ENCODE peak calls at places on chromosome 17, in nine cellular contexts. R is CD4-positive, alpha-beta T cell; M is MCF 10A; B is lower lobe of right lung; V is astrocyte of the spinal cord; C is CD8-positive, alpha-beta T cell; I is neural progenitor cell; U is breast epithelium; A is endothelial cell. X is an unnamed sample.

GRCh38 chr17:63579633-63580032 is 21.1 kb upstream of the TACO1 start:
- DNase-seq in V (no peak), B (no peak), A (peak), R (no peak), U (no peak), M (no peak), I (no peak), C (no peak), X (no peak)

GRCh38 chr17:48068491-48068961 is 20.4 kb downstream of the NFE2L1 start:
- DNase-seq in A (peak), R (no peak), U (no peak), M (no peak), C (no peak), V (peak), I (no peak), B (no peak), X (no peak)

GRCh38 chr17:54117452-54117851 is 294.7 kb downstream of the KIF2B start:
- DNase-seq in M (no peak), I (no peak), V (no peak), R (no peak), A (no peak), U (no peak), B (no peak), C (no peak), X (no peak)

GRCh38 chr17:6456321-6456720 is 12.1 kb downstream of the PIMREG start:
- DNase-seq in V (no peak), I (no peak), M (no peak), B (peak), C (no peak), U (no peak), R (no peak), A (no peak), X (no peak)

GRCh38 chr17:14755002-14755401 is 454.1 kb downstream of the HS3ST3B1 start:
- DNase-seq in V (no peak), B (no peak), U (no peak), A (no peak), M (peak), I (no peak), R (no peak), C (no peak), X (no peak)

GRCh38 chr17:7223375-7223774 is 3.6 kb downstream of the ACADVL start:
- DNase-seq in A (no peak), I (no peak), C (no peak), B (no peak), U (no peak), M (no peak), R (no peak), V (no peak), X (no peak)

GRCh38 chr17:1078831-1079561 is 82.1 kb downstream of the TIMM22 start:
- DNase-seq in C (no peak), V (no peak), A (no peak), R (no peak), B (peak), M (no peak), U (no peak), I (peak), X (no peak)

GRCh38 chr17:45785373-45786193 is 1.5 kb downstream of the CRHR1 start:
- DNase-seq in I (peak), B (no peak), M (no peak), V (no peak), R (no peak), A (peak), U (no peak), C (no peak), X (no peak)

GRCh38 chr17:17693955-17694228 is 12.6 kb downstream of the RAI1 start:
- DNase-seq in R (no peak), U (no peak), B (no peak), C (no peak), A (no peak), I (peak), V (no peak), M (no peak), X (no peak)

GRCh38 chr17:850828-851759 is 68.9 kb downstream of the MRM3 start:
- DNase-seq in I (peak), B (no peak), A (no peak), M (no peak), V (peak), R (no peak), U (no peak), C (no peak), X (no peak)

GRCh38 chr17:34379876-34380275 is 16.8 kb upstream of the CCL1 start:
- DNase-seq in U (no peak), R (no peak), A (no peak), I (no peak), V (no peak), M (no peak), C (no peak), B (no peak), X (no peak)

GRCh38 chr17:43581581-43581980 is 35.4 kb upstream of the ETV4 start:
- DNase-seq in A (no peak), V (no peak), R (no peak), I (no peak), C (no peak), M (no peak), U (no peak), B (no peak), X (no peak)

GRCh38 chr17:58666858-58667267 is 25.0 kb downstream of the TEX14 start:
- DNase-seq in C (no peak), V (peak), I (no peak), U (peak), A (no peak), B (peak), R (peak), M (no peak), X (no peak)

GRCh38 chr17:29627951-29628350 is 5.2 kb upstream of the CORO6 start:
- DNase-seq in I (no peak), A (no peak), U (no peak), B (no peak), R (no peak), M (no peak), C (no peak), V (no peak), X (no peak)

GRCh38 chr17:36942031-36942599 is 4.8 kb downstream of the LHX1 start:
- DNase-seq in R (no peak), V (no peak), C (no peak), A (no peak), M (no peak), B (no peak), U (no peak), I (peak), X (no peak)

GRCh38 chr17:31579265-31579664 is 187.8 kb downstream of the RAB11FIP4 start:
- DNase-seq in R (no peak), I (no peak), A (no peak), M (peak), V (peak), U (peak), B (no peak), C (no peak), X (no peak)

GRCh38 chr17:7356072-7356549 is 1.2 kb downstream of the TMEM95 start:
- DNase-seq in C (peak), I (peak), U (peak), V (peak), B (peak), A (peak), M (peak), R (peak), X (peak)

GRCh38 chr17:61669522-61669921 is 78.5 kb upstream of the NACA2 start:
- DNase-seq in R (no peak), B (no peak), V (no peak), U (no peak), I (no peak), A (no peak), C (no peak), M (no peak), X (no peak)

GRCh38 chr17:16379654-16380053 is 1.2 kb upstream of the UBB start:
- DNase-seq in U (no peak), B (no peak), I (no peak), C (no peak), M (no peak), A (no peak), R (no peak), V (no peak), X (no peak)

GRCh38 chr17:72850410-72850809 is 242.1 kb downstream of the SLC39A11 start:
- DNase-seq in V (peak), B (no peak), U (no peak), M (peak), R (no peak), C (no peak), A (no peak), I (no peak), X (no peak)

GRCh38 chr17:78144146-78144719 is 2.0 kb upstream of the C17orf99 start:
- DNase-seq in B (peak), U (no peak), R (no peak), A (no peak), V (peak), C (no peak), M (peak), I (no peak), X (no peak)

GRCh38 chr17:61097786-61098185 is 301.9 kb upstream of the TBX2 start:
- DNase-seq in I (no peak), R (no peak), U (no peak), M (no peak), C (no peak), B (no peak), A (no peak), V (no peak), X (no peak)

GRCh38 chr17:41544497-41544896 is 16.4 kb upstream of the KRT19 start:
- DNase-seq in M (no peak), R (no peak), C (no peak), A (no peak), I (peak), U (no peak), B (no peak), V (no peak), X (no peak)

GRCh38 chr17:37142294-37142944 is 193.7 kb downstream of the AATF start:
- DNase-seq in V (no peak), U (no peak), R (no peak), M (no peak), C (no peak), I (no peak), A (no peak), B (no peak), X (no peak)

GRCh38 chr17:48740537-48740936 is 12.0 kb upstream of the HOXB13 start:
- DNase-seq in U (no peak), I (no peak), B (no peak), A (no peak), V (no peak), C (no peak), M (no peak), R (no peak), X (no peak)

GRCh38 chr17:57869599-57870282 is 19.9 kb upstream of the MRPS23 start:
- DNase-seq in R (no peak), I (no peak), C (no peak), U (no peak), V (peak), M (peak), A (no peak), B (no peak), X (peak)

GRCh38 chr17:47918003-47918402 is 22.0 kb downstream of the SP2 start:
- DNase-seq in C (no peak), R (no peak), I (no peak), V (no peak), A (no peak), M (no peak), U (no peak), B (no peak), X (no peak)

GRCh38 chr17:29237476-29238132 is 9.1 kb upstream of the CRYBA1 start:
- DNase-seq in V (peak), I (no peak), M (peak), A (no peak), U (no peak), R (no peak), B (no peak), C (no peak), X (no peak)

GRCh38 chr17:44375196-44376017 is 11.8 kb upstream of the FAM171A2 start:
- DNase-seq in B (no peak), V (no peak), R (no peak), C (no peak), I (peak), M (no peak), U (no peak), A (no peak), X (no peak)

GRCh38 chr17:79388556-79389295 is 222.1 kb downstream of the RBFOX3 start:
- DNase-seq in M (peak), B (peak), C (no peak), A (peak), I (peak), V (peak), U (peak), R (no peak), X (peak)

GRCh38 chr17:60959011-60959410 is 281.4 kb downstream of the BCAS3 start:
- DNase-seq in A (no peak), M (peak), B (no peak), R (no peak), I (no peak), C (no peak), V (peak), U (no peak), X (no peak)

GRCh38 chr17:50194441-50195195 is 6.8 kb downstream of the COL1A1 start:
- DNase-seq in B (no peak), U (no peak), R (no peak), A (no peak), C (no peak), M (no peak), I (no peak), V (peak), X (no peak)

GRCh38 chr17:50196826-50197225 is 4.6 kb downstream of the COL1A1 start:
- DNase-seq in V (peak), I (no peak), U (no peak), R (no peak), A (no peak), B (no peak), C (no peak), M (peak), X (no peak)

GRCh38 chr17:50192873-50193274 is 8.6 kb downstream of the COL1A1 start:
- DNase-seq in V (no peak), U (no peak), R (no peak), A (no peak), I (no peak), M (no peak), B (no peak), C (no peak), X (no peak)

GRCh38 chr17:50196036-50196435 is 5.4 kb downstream of the COL1A1 start:
- DNase-seq in C (no peak), M (no peak), B (no peak), I (no peak), A (no peak), U (no peak), V (no peak), R (no peak), X (no peak)

DNA sequence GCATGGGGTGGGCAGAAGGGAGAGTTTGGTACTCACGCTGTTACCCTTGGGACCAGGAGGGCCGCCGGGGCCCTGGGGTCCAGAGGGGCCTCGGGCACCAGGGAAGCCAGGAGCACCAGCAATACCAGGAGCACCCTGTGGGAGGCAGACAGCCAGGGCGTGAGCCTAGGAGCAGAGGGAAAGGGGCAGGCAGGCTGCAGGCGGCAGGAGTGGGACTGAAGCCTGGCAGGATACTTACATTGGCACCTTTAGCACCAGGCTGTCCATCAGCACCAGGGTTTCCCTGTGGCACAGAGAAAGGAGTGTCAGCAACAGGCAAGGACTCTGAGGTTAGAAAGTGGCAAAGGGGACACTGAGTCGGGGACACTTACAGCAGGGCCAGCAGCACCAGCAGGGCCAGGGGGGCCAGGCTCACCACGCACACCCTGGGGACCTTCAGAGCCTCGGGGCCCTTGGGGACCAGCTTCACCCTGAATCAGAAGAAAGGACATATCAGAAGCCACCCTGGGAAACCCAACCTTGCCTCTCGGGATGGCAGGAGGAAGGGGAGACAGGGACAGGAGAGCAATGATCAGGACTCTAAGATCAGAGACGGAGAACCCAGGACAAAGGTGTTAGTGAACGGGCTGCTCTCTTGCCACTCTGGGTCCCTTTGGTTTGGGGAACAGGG is 6.1 kb downstream of the COL1A1 start:
- DNase-seq in U (no peak), C (no peak), R (no peak), V (peak), B (peak), M (no peak), I (no peak), A (no peak), X (no peak)
- TF ChIP-seq CTCF in U (no peak), C (no peak), R (no peak), V (peak), B (no peak), M (no peak), I (no peak), A (no peak), X (no peak)

GRCh38 chr17:40433551-40434384 is 9.5 kb upstream of the IGFBP4 start:
- DNase-seq in B (no peak), A (peak), R (no peak), U (peak), I (peak), M (peak), C (no peak), V (no peak), X (no peak)
- TF ChIP-seq CTCF in B (peak), A (peak), R (no peak), U (peak), I (peak), M (peak), C (peak), V (peak), X (peak)

DNA sequence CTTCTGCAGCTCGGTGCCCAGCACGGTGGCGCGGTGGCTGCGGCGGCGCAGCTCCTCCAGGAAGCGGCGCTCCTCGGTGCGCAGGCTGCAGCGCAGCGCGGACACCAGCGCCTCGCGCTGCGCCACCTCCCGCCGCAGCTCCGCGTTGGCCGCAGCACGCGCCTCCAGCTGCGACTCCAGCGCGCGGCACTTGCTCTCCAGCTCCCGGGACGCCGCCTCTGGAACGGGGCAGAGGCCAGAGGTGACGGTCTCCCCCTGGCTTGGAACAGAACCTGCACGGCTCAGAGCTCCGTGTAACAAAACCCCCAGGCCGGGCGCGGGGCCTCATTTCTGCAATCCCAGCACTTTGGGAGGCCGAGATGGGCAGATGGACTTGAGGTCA is 13.2 kb upstream of the CLUH start:
- DNase-seq in B (no peak), C (peak), U (no peak), A (peak), V (peak), M (no peak), R (peak), I (peak), X (no peak)
- TF ChIP-seq CTCF in B (peak), C (no peak), U (no peak), A (no peak), V (no peak), M (no peak), R (no peak), I (peak), X (no peak)

GRCh38 chr17:74815671-74816370 is 39.7 kb upstream of the NAT9 start:
- DNase-seq in U (no peak), B (no peak), V (no peak), M (no peak), R (no peak), C (no peak), A (peak), I (peak), X (no peak)
- TF ChIP-seq CTCF in U (no peak), B (no peak), V (peak), M (no peak), R (no peak), C (no peak), A (peak), I (peak), X (peak)

DNA sequence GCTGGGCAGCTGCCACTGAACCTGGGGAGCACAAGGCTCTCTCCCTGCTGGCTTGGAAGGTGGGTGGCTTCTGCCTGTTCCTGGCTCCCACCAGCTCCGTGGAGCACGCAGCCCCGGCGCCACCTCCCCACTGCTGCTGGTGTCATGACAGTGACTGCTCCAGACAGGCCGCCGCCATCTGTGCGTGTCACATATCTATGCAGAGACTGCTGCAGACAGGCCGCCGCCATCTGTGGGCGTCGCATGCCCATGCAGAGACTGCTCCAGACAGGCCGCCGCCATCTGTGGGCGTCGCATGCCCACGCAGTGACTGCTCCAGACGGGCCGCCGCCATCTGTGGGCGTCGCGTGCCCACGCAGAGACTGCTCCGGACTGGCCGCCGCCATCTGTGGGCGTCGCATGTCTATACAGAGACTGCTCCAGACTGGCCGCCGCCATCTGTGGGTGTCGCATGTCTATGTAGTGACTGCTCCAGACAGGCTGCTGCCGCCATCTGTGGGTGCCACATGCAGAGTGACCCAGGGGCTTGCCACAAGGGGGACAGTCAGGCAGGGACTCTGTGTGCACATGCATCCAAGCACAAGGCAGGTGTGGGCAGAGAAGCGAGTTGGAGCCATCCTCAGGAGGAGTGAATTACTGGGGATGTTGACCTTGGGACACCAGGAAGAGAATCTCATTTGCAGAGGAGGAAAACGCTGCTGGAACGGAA is 3.3 kb upstream of the FN3KRP start:
- DNase-seq in B (no peak), I (no peak), V (no peak), R (no peak), M (no peak), U (no peak), C (no peak), A (no peak), X (no peak)
- TF ChIP-seq CTCF in B (no peak), I (no peak), V (no peak), R (no peak), M (no peak), U (no peak), C (no peak), A (no peak), X (no peak)

DNA sequence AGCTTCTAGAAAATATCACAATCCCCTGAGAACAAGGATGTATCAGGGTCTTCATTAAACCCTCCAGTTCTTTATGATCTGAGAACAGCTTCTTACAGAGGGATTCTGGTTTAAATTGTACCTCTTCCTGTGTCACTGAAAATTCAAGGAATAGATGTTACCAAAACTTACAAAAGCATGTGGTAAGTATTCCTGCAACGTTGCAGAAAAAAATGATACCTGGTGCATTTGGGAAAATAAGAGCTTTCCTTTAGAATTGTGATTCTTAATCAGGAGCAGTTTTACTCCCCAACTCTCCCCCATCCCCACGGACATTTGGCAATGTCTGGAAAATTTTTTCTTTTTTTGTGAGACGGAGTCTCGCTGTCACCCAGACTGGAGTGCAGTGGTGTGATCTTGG is 7.3 kb downstream of the SLFN14 start:
- DNase-seq in U (no peak), I (no peak), C (no peak), R (no peak), A (no peak), B (no peak), V (no peak), M (no peak), X (no peak)
- TF ChIP-seq CTCF in U (no peak), I (no peak), C (no peak), R (no peak), A (no peak), B (no peak), V (no peak), M (no peak), X (no peak)

X was measured in D721Med.